ENCODE peak calls at places on chromosomes 13 and 19, in seven cellular contexts. U is activated T-helper 1 cell treated with anti-CD3 and anti-CD28 coated beads, Interleukin-2, amount 50 U/mL, for 16 hours; Q is fibroblast of the conjunctiva; B is uterus; K is ascending aorta; H is heart right ventricle; D is ureter. O is an unnamed sample.

GRCh38 chr19:30656520-30657100 is 284.4 kb downstream of the ZNF536 start:
- DNase-seq in H (no peak), D (peak), Q (no peak), K (no peak), B (no peak), U (no peak), O (no peak)

GRCh38 chr19:34576292-34576691 is 94.7 kb downstream of the WTIP start:
- DNase-seq in K (no peak), Q (no peak), U (no peak), H (no peak), D (no peak), B (no peak), O (no peak)

GRCh38 chr19:30406220-30406944 is 34.2 kb downstream of the ZNF536 start:
- DNase-seq in H (peak), K (no peak), Q (no peak), U (no peak), B (no peak), D (peak), O (no peak)

GRCh38 chr19:802888-803561 is 5.8 kb downstream of the PTBP1 start:
- DNase-seq in H (no peak), Q (no peak), U (no peak), K (no peak), D (no peak), B (no peak), O (no peak)

GRCh38 chr19:35582760-35583159 is 3.2 kb upstream of the PMIS2 start:
- DNase-seq in K (no peak), U (no peak), D (no peak), H (no peak), B (no peak), Q (no peak), O (no peak)

GRCh38 chr13:100666124-100666523 is 8.5 kb downstream of the TMTC4 start:
- DNase-seq in Q (peak), K (no peak), H (no peak), U (no peak), D (no peak), B (no peak), O (no peak)

GRCh38 chr19:10850631-10851030 is 2.4 kb downstream of the C19orf38 start:
- DNase-seq in U (no peak), K (no peak), D (no peak), B (no peak), H (no peak), Q (no peak), O (no peak)

GRCh38 chr19:10009269-10009665 is 1.0 kb downstream of the COL5A3 start:
- DNase-seq in Q (peak), K (no peak), H (peak), D (peak), U (no peak), B (peak), O (no peak)

GRCh38 chr19:28961772-28962500 is 251.0 kb downstream of the UQCRFS1 start:
- DNase-seq in D (no peak), K (no peak), Q (no peak), B (no peak), U (no peak), H (no peak), O (no peak)

GRCh38 chr13:42814868-42815267 is 33.5 kb downstream of the FAM216B start:
- DNase-seq in D (no peak), Q (peak), U (no peak), B (no peak), H (no peak), K (no peak), O (no peak)

GRCh38 chr13:90402102-90402501 is 945.4 kb upstream of the MIR17HG start:
- DNase-seq in Q (no peak), H (no peak), U (no peak), K (no peak), B (no peak), D (no peak), O (no peak)

GRCh38 chr19:13164370-13165090 is 14.3 kb downstream of the IER2 start:
- DNase-seq in U (no peak), D (peak), H (peak), Q (no peak), B (peak), K (no peak), O (peak)

GRCh38 chr13:46721054-46721453 is 75.9 kb downstream of the ESD start:
- DNase-seq in U (no peak), B (peak), Q (peak), D (no peak), H (no peak), K (no peak), O (no peak)

GRCh38 chr19:16944626-16945363 is 56.0 kb downstream of the F2RL3 start:
- DNase-seq in K (no peak), Q (no peak), U (no peak), H (peak), D (no peak), B (no peak), O (no peak)

GRCh38 chr19:38658462-38659306 is 11.2 kb downstream of the ACTN4 start:
- DNase-seq in Q (peak), K (no peak), B (peak), U (no peak), H (no peak), D (peak), O (no peak)